ENCODE peak calls at places on chromosomes 16 and 17, in seven cellular contexts. U, G, W, E, F, R and V are unnamed samples.

GRCh38 chr17:76367647-76368046 is 13.9 kb upstream of the PRPSAP1 start:
- DNase-seq in U (no peak), G (no peak), W (no peak), E (no peak), F (no peak), R (no peak), V (no peak)

GRCh38 chr17:2084766-2085647 is 30.1 kb downstream of the HIC1 start:
- DNase-seq in U (no peak), G (no peak), W (peak; percentile 58), E (no peak), F (peak; percentile 63), R (peak; percentile 93), V (no peak)

GRCh38 chr17:33968350-33969044 is 286.6 kb upstream of the CCL2 start:
- DNase-seq in U (no peak), G (peak; percentile 16), W (peak; percentile 89), E (no peak), F (no peak), R (no peak), V (no peak)

GRCh38 chr16:77250395-77250794 is 51.2 kb downstream of the SYCE1L start:
- DNase-seq in U (no peak), G (no peak), W (no peak), E (no peak), F (no peak), R (peak; percentile 54), V (no peak)

GRCh38 chr17:59167571-59168001 is 12.0 kb downstream of the PRR11 start:
- DNase-seq in U (no peak), G (no peak), W (peak; percentile 56), E (no peak), F (no peak), R (peak; percentile 58), V (no peak)

GRCh38 chr17:37259030-37259735 is 116.6 kb upstream of the C17orf78 start:
- DNase-seq in U (no peak), G (no peak), W (peak; percentile 48), E (no peak), F (no peak), R (peak; percentile 26), V (no peak)

GRCh38 chr17:40034426-40035161 is 19.4 kb downstream of the CSF3 start:
- DNase-seq in U (no peak), G (no peak), W (no peak), E (no peak), F (no peak), R (no peak), V (no peak)

GRCh38 chr16:9099131-9099625 is 7.7 kb downstream of the HAPSTR1 start:
- DNase-seq in U (no peak), G (peak; percentile 42), W (no peak), E (no peak), F (no peak), R (no peak), V (no peak)

GRCh38 chr16:75188832-75189477 is 18.0 kb downstream of the CTRB2 start:
- DNase-seq in U (no peak), G (no peak), W (no peak), E (no peak), F (no peak), R (no peak), V (no peak)

GRCh38 chr17:50681260-50682200 is 26.2 kb downstream of the ANKRD40 start:
- DNase-seq in U (peak; percentile 86), G (no peak), W (peak; percentile 78), E (peak; percentile 55), F (peak; percentile 76), R (peak; percentile 87), V (peak; percentile 91)

GRCh38 chr17:13561606-13562270 is 40.0 kb downstream of the HS3ST3A1 start:
- DNase-seq in U (peak; percentile 52), G (no peak), W (peak; percentile 90), E (peak; percentile 17), F (no peak), R (no peak), V (no peak)